ENCODE peak calls at places on chromosomes 1 and 21, in five cellular contexts. One of them, this sample, is unnamed.

GRCh38 chr1:204672482-204673216 is 12.9 kb downstream of the LRRN2 start:
- DNase-seq in hepatocyte: no peak
- DNase-seq in esophagus muscularis mucosa: no peak
- DNase-seq in glutamatergic neuron: no peak
- DNase-seq in A673: no peak
- DNase-seq in this sample: no peak

GRCh38 chr1:26677306-26678115 is 18.3 kb upstream of the ARID1A start:
- DNase-seq in hepatocyte: peak
- DNase-seq in esophagus muscularis mucosa: peak
- DNase-seq in glutamatergic neuron: no peak
- DNase-seq in A673: peak
- DNase-seq in this sample: no peak

GRCh38 chr1:163178628-163179027 is 24.1 kb downstream of the RGS5 start:
- DNase-seq in hepatocyte: no peak
- DNase-seq in esophagus muscularis mucosa: no peak
- DNase-seq in glutamatergic neuron: no peak
- DNase-seq in A673: peak
- DNase-seq in this sample: no peak

GRCh38 chr1:174023438-174023837 is 1.3 kb upstream of the RC3H1 start:
- DNase-seq in hepatocyte: peak
- DNase-seq in esophagus muscularis mucosa: no peak
- DNase-seq in glutamatergic neuron: no peak
- DNase-seq in A673: peak
- DNase-seq in this sample: no peak

GRCh38 chr1:33374336-33375105 is 53.6 kb upstream of the A3GALT2 start:
- DNase-seq in hepatocyte: no peak
- DNase-seq in esophagus muscularis mucosa: no peak
- DNase-seq in glutamatergic neuron: no peak
- DNase-seq in A673: no peak
- DNase-seq in this sample: no peak

GRCh38 chr21:46040707-46041106 is 57.2 kb upstream of the COL6A2 start:
- DNase-seq in hepatocyte: no peak
- DNase-seq in esophagus muscularis mucosa: no peak
- DNase-seq in glutamatergic neuron: no peak
- DNase-seq in A673: no peak
- DNase-seq in this sample: no peak

GRCh38 chr1:201020647-201021332 is 2.7 kb downstream of the KIF21B start:
- DNase-seq in hepatocyte: no peak
- DNase-seq in esophagus muscularis mucosa: no peak
- DNase-seq in glutamatergic neuron: peak
- DNase-seq in A673: peak
- DNase-seq in this sample: no peak

GRCh38 chr1:155294520-155295182 is 6.6 kb downstream of the PKLR start:
- DNase-seq in hepatocyte: no peak
- DNase-seq in esophagus muscularis mucosa: no peak
- DNase-seq in glutamatergic neuron: no peak
- DNase-seq in A673: no peak
- DNase-seq in this sample: no peak

GRCh38 chr1:226405411-226405988 is 2.4 kb downstream of the PARP1 start:
- DNase-seq in hepatocyte: no peak
- DNase-seq in esophagus muscularis mucosa: no peak
- DNase-seq in glutamatergic neuron: no peak
- DNase-seq in A673: no peak
- DNase-seq in this sample: no peak

GRCh38 chr1:62349470-62350233 is 30.4 kb upstream of the KANK4 start:
- DNase-seq in hepatocyte: no peak
- DNase-seq in esophagus muscularis mucosa: no peak
- DNase-seq in glutamatergic neuron: no peak
- DNase-seq in A673: no peak
- DNase-seq in this sample: no peak

GRCh38 chr1:1206376-1207253 is at the start of gene TNFRSF18:
- DNase-seq in hepatocyte: no peak
- DNase-seq in esophagus muscularis mucosa: no peak
- DNase-seq in glutamatergic neuron: peak
- DNase-seq in A673: no peak
- DNase-seq in this sample: no peak

GRCh38 chr1:172286629-172287076 is 133.8 kb upstream of the C1orf105 start:
- DNase-seq in hepatocyte: no peak
- DNase-seq in esophagus muscularis mucosa: no peak
- DNase-seq in glutamatergic neuron: no peak
- DNase-seq in A673: no peak
- DNase-seq in this sample: no peak

GRCh38 chr1:110134050-110134595 is 16.2 kb upstream of the SLC6A17 start:
- DNase-seq in hepatocyte: no peak
- DNase-seq in esophagus muscularis mucosa: no peak
- DNase-seq in glutamatergic neuron: no peak
- DNase-seq in A673: no peak
- DNase-seq in this sample: no peak

GRCh38 chr1:213268221-213268620 is 217.2 kb downstream of the RPS6KC1 start:
- DNase-seq in hepatocyte: no peak
- DNase-seq in esophagus muscularis mucosa: no peak
- DNase-seq in glutamatergic neuron: no peak
- DNase-seq in A673: no peak
- DNase-seq in this sample: no peak

GRCh38 chr1:37306461-37306860 is 167.9 kb upstream of the ZC3H12A start:
- DNase-seq in hepatocyte: no peak
- DNase-seq in esophagus muscularis mucosa: no peak
- DNase-seq in glutamatergic neuron: no peak
- DNase-seq in A673: no peak
- DNase-seq in this sample: no peak

GRCh38 chr1:228141871-228142615 is 2.0 kb downstream of the GUK1 start:
- DNase-seq in hepatocyte: no peak
- DNase-seq in esophagus muscularis mucosa: no peak
- DNase-seq in glutamatergic neuron: no peak
- DNase-seq in A673: no peak
- DNase-seq in this sample: no peak

GRCh38 chr1:205486258-205486657 is 18.2 kb upstream of the CDK18 start:
- DNase-seq in hepatocyte: no peak
- DNase-seq in esophagus muscularis mucosa: no peak
- DNase-seq in glutamatergic neuron: no peak
- DNase-seq in A673: no peak
- DNase-seq in this sample: no peak

GRCh38 chr21:14383596-14384210 is 757 bp upstream of the HSPA13 start:
- DNase-seq in hepatocyte: peak
- DNase-seq in esophagus muscularis mucosa: no peak
- DNase-seq in glutamatergic neuron: no peak
- DNase-seq in A673: peak
- DNase-seq in this sample: no peak
- TF ChIP-seq CTCF in hepatocyte: no peak
- TF ChIP-seq CTCF in esophagus muscularis mucosa: no peak
- TF ChIP-seq CTCF in glutamatergic neuron: no peak
- TF ChIP-seq CTCF in A673: peak
- TF ChIP-seq CTCF in this sample: no peak

GRCh38 chr1:3434406-3435110 is 19.9 kb upstream of the ARHGEF16 start:
- DNase-seq in hepatocyte: no peak
- DNase-seq in esophagus muscularis mucosa: no peak
- DNase-seq in glutamatergic neuron: no peak
- DNase-seq in A673: no peak
- DNase-seq in this sample: no peak
- TF ChIP-seq CTCF in hepatocyte: no peak
- TF ChIP-seq CTCF in esophagus muscularis mucosa: no peak
- TF ChIP-seq CTCF in glutamatergic neuron: no peak
- TF ChIP-seq CTCF in A673: no peak
- TF ChIP-seq CTCF in this sample: no peak

DNA sequence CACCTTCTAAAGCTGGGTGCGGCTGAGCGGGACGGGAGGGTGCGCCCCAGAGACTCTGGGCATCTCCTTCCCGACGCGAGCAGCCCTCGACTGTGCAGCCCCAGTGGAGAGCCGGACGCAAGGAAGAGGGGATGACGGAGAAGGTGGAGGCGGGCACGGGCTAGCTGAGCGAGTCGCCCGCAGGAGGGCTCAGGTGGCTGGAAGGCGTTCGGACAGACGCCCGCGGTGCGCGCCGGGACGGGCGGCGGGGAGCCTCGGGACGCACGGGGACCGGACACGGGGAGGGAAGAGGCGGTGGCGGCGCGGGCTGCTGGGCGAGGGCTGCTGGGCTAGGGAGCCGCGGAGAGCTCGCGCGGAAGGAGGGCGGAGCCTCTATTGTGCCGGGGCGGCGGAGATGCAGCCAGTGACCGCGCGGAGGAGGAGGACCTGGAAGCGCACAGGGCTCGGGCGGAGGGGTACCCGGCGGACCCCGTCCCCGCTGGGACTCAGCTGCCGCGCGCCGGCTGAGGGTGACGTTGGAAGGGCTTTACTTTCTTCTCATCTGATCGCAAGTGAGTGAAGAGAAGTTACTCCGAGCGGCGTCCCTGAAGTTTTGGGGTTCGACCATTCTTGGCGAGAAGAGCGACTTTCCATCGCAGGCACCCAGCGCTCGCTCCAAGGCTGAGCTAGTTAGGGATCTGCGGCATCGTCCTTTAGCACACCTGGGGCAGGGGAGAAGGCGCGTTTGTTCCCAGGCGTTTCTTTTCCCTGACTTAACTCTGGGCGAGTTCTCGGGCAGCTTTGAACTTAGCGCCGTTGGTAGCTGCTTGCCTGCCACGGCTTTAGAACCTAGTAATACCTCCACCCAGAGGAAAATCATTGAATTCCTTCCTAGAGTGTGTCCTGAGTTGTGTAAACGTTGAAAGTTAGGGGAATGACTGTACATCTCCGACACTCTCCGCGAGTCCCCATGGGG is at the start of gene OLFML2B:
- DNase-seq in hepatocyte: peak
- DNase-seq in esophagus muscularis mucosa: no peak
- DNase-seq in glutamatergic neuron: peak
- DNase-seq in A673: peak
- DNase-seq in this sample: peak
- TF ChIP-seq CTCF in hepatocyte: peak
- TF ChIP-seq CTCF in esophagus muscularis mucosa: no peak
- TF ChIP-seq CTCF in glutamatergic neuron: no peak
- TF ChIP-seq CTCF in A673: peak
- TF ChIP-seq CTCF in this sample: peak

GRCh38 chr1:58352476-58353092 is 193.9 kb downstream of the OMA1 start:
- DNase-seq in hepatocyte: no peak
- DNase-seq in esophagus muscularis mucosa: peak
- DNase-seq in glutamatergic neuron: no peak
- DNase-seq in A673: no peak
- DNase-seq in this sample: no peak
- TF ChIP-seq CTCF in hepatocyte: no peak
- TF ChIP-seq CTCF in esophagus muscularis mucosa: no peak
- TF ChIP-seq CTCF in glutamatergic neuron: no peak
- TF ChIP-seq CTCF in A673: peak
- TF ChIP-seq CTCF in this sample: no peak

GRCh38 chr1:245704765-245705164 is 550.0 kb downstream of the KIF26B start:
- DNase-seq in hepatocyte: no peak
- DNase-seq in esophagus muscularis mucosa: no peak
- DNase-seq in glutamatergic neuron: no peak
- DNase-seq in A673: no peak
- DNase-seq in this sample: no peak
- TF ChIP-seq CTCF in hepatocyte: no peak
- TF ChIP-seq CTCF in esophagus muscularis mucosa: no peak
- TF ChIP-seq CTCF in glutamatergic neuron: no peak
- TF ChIP-seq CTCF in A673: no peak
- TF ChIP-seq CTCF in this sample: no peak

GRCh38 chr1:113058861-113059441 is 14.0 kb upstream of the LRIG2 start:
- DNase-seq in hepatocyte: no peak
- DNase-seq in esophagus muscularis mucosa: no peak
- DNase-seq in glutamatergic neuron: peak
- DNase-seq in A673: peak
- DNase-seq in this sample: peak

GRCh38 chr1:113055570-113055969 is 17.4 kb upstream of the LRIG2 start:
- DNase-seq in hepatocyte: no peak
- DNase-seq in esophagus muscularis mucosa: no peak
- DNase-seq in glutamatergic neuron: no peak
- DNase-seq in A673: no peak
- DNase-seq in this sample: no peak

GRCh38 chr1:113053344-113054138 is 19.5 kb upstream of the LRIG2 start:
- DNase-seq in hepatocyte: no peak
- DNase-seq in esophagus muscularis mucosa: no peak
- DNase-seq in glutamatergic neuron: no peak
- DNase-seq in A673: no peak
- DNase-seq in this sample: no peak

DNA sequence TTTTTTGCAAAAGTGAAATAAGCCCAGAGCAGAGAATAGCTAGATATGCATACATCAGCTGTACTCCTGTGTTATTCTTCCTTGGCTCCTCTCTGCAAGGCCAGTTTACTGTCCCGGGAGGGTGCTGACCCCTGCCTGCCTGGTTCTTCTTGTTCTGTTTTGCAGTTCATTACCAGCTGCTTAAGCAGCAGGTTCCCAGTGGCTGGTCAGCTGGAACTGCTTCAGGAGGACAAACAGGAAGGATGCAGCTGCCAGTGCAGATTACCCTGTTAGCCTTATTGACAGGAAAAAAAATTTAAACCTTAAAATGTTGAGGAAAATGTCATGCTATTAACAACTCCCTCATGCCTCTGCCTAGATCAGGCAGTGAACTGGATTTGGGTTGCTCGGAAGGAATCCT is 16.0 kb upstream of the LRIG2 start:
- DNase-seq in hepatocyte: no peak
- DNase-seq in esophagus muscularis mucosa: no peak
- DNase-seq in glutamatergic neuron: peak
- DNase-seq in A673: no peak
- DNase-seq in this sample: peak
- TF ChIP-seq CTCF in hepatocyte: no peak
- TF ChIP-seq CTCF in esophagus muscularis mucosa: no peak
- TF ChIP-seq CTCF in glutamatergic neuron: no peak
- TF ChIP-seq CTCF in A673: no peak
- TF ChIP-seq CTCF in this sample: peak

GRCh38 chr21:35506352-35506751 is 457.2 kb upstream of the RUNX1 start:
- DNase-seq in hepatocyte: no peak
- DNase-seq in esophagus muscularis mucosa: no peak
- DNase-seq in glutamatergic neuron: no peak
- DNase-seq in A673: no peak
- DNase-seq in this sample: no peak

GRCh38 chr21:35511298-35512162 is 462.4 kb upstream of the RUNX1 start:
- DNase-seq in hepatocyte: no peak
- DNase-seq in esophagus muscularis mucosa: no peak
- DNase-seq in glutamatergic neuron: no peak
- DNase-seq in A673: no peak
- DNase-seq in this sample: no peak

GRCh38 chr21:35509004-35509704 is 460.1 kb upstream of the RUNX1 start:
- DNase-seq in hepatocyte: no peak
- DNase-seq in esophagus muscularis mucosa: no peak
- DNase-seq in glutamatergic neuron: no peak
- DNase-seq in A673: no peak
- DNase-seq in this sample: no peak

GRCh38 chr21:35510294-35510693 is 461.2 kb upstream of the RUNX1 start:
- DNase-seq in hepatocyte: no peak
- DNase-seq in esophagus muscularis mucosa: no peak
- DNase-seq in glutamatergic neuron: no peak
- DNase-seq in A673: no peak
- DNase-seq in this sample: no peak

GRCh38 chr21:35508389-35508888 is 459.3 kb upstream of the RUNX1 start:
- DNase-seq in hepatocyte: peak
- DNase-seq in esophagus muscularis mucosa: no peak
- DNase-seq in glutamatergic neuron: no peak
- DNase-seq in A673: no peak
- DNase-seq in this sample: no peak
- TF ChIP-seq CTCF in hepatocyte: peak
- TF ChIP-seq CTCF in esophagus muscularis mucosa: no peak
- TF ChIP-seq CTCF in glutamatergic neuron: no peak
- TF ChIP-seq CTCF in A673: no peak
- TF ChIP-seq CTCF in this sample: peak

DNA sequence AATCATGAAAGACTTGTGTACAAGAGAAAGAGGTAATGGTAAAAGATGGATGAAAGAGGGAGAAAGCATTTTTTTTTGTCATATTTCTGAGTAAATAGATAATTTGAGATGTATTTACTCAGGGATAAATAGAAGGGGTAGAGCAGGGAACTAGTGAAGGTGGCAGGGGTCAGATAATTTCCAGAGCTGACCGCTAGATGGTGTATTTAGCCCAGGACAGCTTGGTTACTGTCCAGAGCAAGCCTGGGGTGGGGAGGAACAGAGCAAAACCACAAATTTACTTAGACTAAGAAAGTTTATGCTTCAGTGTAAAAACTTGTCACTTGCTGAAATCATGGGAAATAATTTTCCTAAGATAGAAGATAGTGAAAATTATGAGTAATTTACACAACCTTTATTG is 91.5 kb downstream of the XCL2 start:
- DNase-seq in hepatocyte: no peak
- DNase-seq in esophagus muscularis mucosa: no peak
- DNase-seq in glutamatergic neuron: no peak
- DNase-seq in A673: no peak
- DNase-seq in this sample: no peak
- TF ChIP-seq CTCF in hepatocyte: peak
- TF ChIP-seq CTCF in esophagus muscularis mucosa: no peak
- TF ChIP-seq CTCF in glutamatergic neuron: no peak
- TF ChIP-seq CTCF in A673: peak
- TF ChIP-seq CTCF in this sample: peak

This sample was measured in osteocyte.